ENCODE peak calls at places on chromosomes 12 and 14, in five cellular contexts. D is PC-9, L is cardiac muscle cell, U is progenitor cell of endocrine pancreas, G is stomach. M is an unnamed sample.

GRCh38 chr14:75449703-75450102 is 21.9 kb downstream of the JDP2 start:
- DNase-seq in U (no peak), D (peak; percentile 56), L (no peak), G (no peak), M (no peak)

GRCh38 chr12:101181776-101182175 is 28.3 kb downstream of the SLC5A8 start:
- DNase-seq in U (no peak), D (no peak), L (no peak), G (no peak), M (no peak)

GRCh38 chr14:32343926-32344430 is 14.9 kb downstream of the AKAP6 start:
- DNase-seq in U (no peak), D (no peak), L (no peak), G (no peak), M (no peak)

GRCh38 chr14:65287264-65288131 is 125.0 kb upstream of the FUT8 start:
- DNase-seq in U (no peak), L (no peak), G (no peak), D (no peak), M (no peak)

GRCh38 chr12:101173197-101173749 is 36.8 kb downstream of the SLC5A8 start:
- DNase-seq in U (no peak), D (no peak), G (no peak), L (no peak), M (no peak)

GRCh38 chr12:70609203-70609602 is 28.0 kb downstream of the PTPRB start:
- DNase-seq in U (no peak), G (no peak), D (no peak), L (no peak), M (no peak)

GRCh38 chr12:30643366-30643765 is 52.3 kb downstream of the IPO8 start:
- DNase-seq in D (no peak), G (no peak), L (no peak), U (no peak), M (no peak)

GRCh38 chr12:83468988-83469908 is 782.5 kb downstream of the TMTC2 start:
- DNase-seq in D (no peak), G (no peak), U (no peak), L (no peak), M (no peak)

GRCh38 chr12:92030618-92031017 is 115.0 kb downstream of the BTG1 start:
- DNase-seq in L (peak; percentile 79), G (peak; percentile 53), D (no peak), U (no peak), M (no peak)

GRCh38 chr14:88029500-88029899 is 24.6 kb downstream of the GPR65 start:
- DNase-seq in U (no peak), L (no peak), G (no peak), D (no peak), M (no peak)

GRCh38 chr12:8644345-8645248 is 18.0 kb downstream of the MFAP5 start:
- DNase-seq in U (no peak), L (peak; percentile 6), G (no peak), D (peak; percentile 4), M (no peak)

GRCh38 chr12:67468549-67469245 is 179.8 kb upstream of the DYRK2 start:
- DNase-seq in U (no peak), G (no peak), L (no peak), D (peak; percentile 68), M (no peak)

GRCh38 chr12:130911933-130912332 is 40.1 kb downstream of the RAN start:
- DNase-seq in G (no peak), D (no peak), U (no peak), L (no peak), M (no peak)

GRCh38 chr14:75126121-75126544 is 715 bp downstream of the NEK9 start:
- DNase-seq in L (no peak), G (no peak), D (no peak), U (no peak), M (no peak)

GRCh38 chr14:61948376-61948775 is 186.2 kb downstream of the SNAPC1 start:
- DNase-seq in D (no peak), G (no peak), L (no peak), U (no peak), M (no peak)

GRCh38 chr12:94192506-94192905 is 44.1 kb downstream of the PLXNC1 start:
- DNase-seq in G (no peak), D (no peak), L (no peak), U (no peak), M (no peak)

GRCh38 chr14:106069786-106070185 is 543.4 kb downstream of the TMEM121 start:
- DNase-seq in D (no peak), U (no peak), L (no peak), G (no peak), M (no peak)

GRCh38 chr12:107512391-107512790 is 173.2 kb upstream of the PWP1 start:
- DNase-seq in G (no peak), D (no peak), U (no peak), L (peak; percentile 22), M (no peak)

GRCh38 chr14:73800970-73801515 is 50.6 kb upstream of the PTGR2 start:
- DNase-seq in U (no peak), G (no peak), L (no peak), D (no peak), M (no peak)

GRCh38 chr14:73807439-73807838 is 44.2 kb upstream of the PTGR2 start:
- DNase-seq in L (no peak), D (no peak), G (no peak), U (no peak), M (no peak)

GRCh38 chr14:73804636-73805035 is 47.0 kb upstream of the PTGR2 start:
- DNase-seq in D (no peak), G (no peak), U (no peak), L (no peak), M (no peak)

GRCh38 chr14:73797540-73797925 is 54.1 kb upstream of the PTGR2 start:
- DNase-seq in U (no peak), D (no peak), G (no peak), L (no peak), M (no peak)

DNA sequence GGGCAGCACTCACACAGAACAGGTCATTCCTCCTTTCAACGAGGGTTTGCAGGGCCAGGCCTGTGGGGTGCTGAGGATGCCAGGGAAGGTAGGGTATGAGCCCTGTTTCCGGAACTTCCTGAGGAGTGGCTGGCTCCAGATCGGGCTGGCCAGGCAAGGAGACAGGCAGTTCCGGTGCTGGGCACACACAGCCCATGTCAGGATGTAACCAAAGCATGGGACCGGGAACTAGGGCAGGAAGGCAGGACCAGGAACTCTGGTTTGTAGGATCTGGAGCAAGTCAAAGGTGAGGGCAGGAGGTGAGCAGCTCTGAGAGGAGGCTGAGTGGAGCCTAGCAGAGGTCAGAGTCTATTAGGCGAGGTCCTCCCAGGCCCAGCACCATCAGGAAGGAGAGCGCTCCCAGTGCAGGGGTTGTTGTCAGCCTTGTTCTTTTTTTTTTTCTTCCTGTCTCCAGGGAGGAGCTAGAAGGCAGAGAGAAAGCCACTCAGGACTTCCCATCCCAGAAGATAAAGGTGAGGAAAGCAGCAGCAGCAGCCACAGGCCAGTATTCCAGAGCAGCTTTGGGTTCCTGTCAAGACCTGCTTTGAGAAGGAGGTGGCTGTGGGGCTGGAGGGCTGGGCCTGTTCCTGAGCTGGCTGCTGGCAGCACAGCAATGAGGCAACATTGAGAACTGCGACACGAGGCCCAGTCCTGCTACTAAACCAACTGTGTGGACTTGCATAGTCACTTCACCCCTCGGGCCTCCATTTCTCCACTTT is 49.0 kb upstream of the PTGR2 start:
- DNase-seq in D (no peak), L (peak; percentile 40), G (no peak), U (no peak), M (peak; percentile 27)
- TF ChIP-seq CTCF in D (no peak), L (no peak), G (no peak), U (no peak), M (no peak)

GRCh38 chr12:14937014-14937413 is 1.3 kb downstream of the ERP27 start:
- DNase-seq in L (peak; percentile 42), G (no peak), U (no peak), D (no peak), M (no peak)

GRCh38 chr12:14931791-14932560 is 6.4 kb downstream of the ERP27 start:
- DNase-seq in D (peak; percentile 95), L (no peak), U (no peak), G (no peak), M (no peak)

GRCh38 chr12:14936224-14936861 is 2.0 kb downstream of the ERP27 start:
- DNase-seq in U (no peak), G (no peak), D (no peak), L (no peak), M (peak; percentile 59)

GRCh38 chr12:14935031-14935430 is 3.3 kb downstream of the ERP27 start:
- DNase-seq in L (no peak), D (peak; percentile 62), U (no peak), G (no peak), M (no peak)

GRCh38 chr12:14934511-14934910 is 3.8 kb downstream of the ERP27 start:
- DNase-seq in D (no peak), G (no peak), L (no peak), U (no peak), M (no peak)
- TF ChIP-seq CTCF in D (no peak), G (no peak), L (no peak), U (no peak), M (no peak)

GRCh38 chr14:85414142-85414541 is 115.8 kb upstream of the FLRT2 start:
- DNase-seq in L (peak; percentile 27), U (no peak), G (no peak), D (no peak), M (no peak)

GRCh38 chr14:85417396-85417795 is 112.5 kb upstream of the FLRT2 start:
- DNase-seq in G (no peak), U (no peak), D (no peak), L (no peak), M (no peak)

GRCh38 chr14:85412756-85413155 is 117.2 kb upstream of the FLRT2 start:
- DNase-seq in L (no peak), U (no peak), D (no peak), G (no peak), M (no peak)

GRCh38 chr14:85416771-85417170 is 113.2 kb upstream of the FLRT2 start:
- DNase-seq in D (peak; percentile 47), G (no peak), L (peak; percentile 76), U (no peak), M (no peak)

DNA sequence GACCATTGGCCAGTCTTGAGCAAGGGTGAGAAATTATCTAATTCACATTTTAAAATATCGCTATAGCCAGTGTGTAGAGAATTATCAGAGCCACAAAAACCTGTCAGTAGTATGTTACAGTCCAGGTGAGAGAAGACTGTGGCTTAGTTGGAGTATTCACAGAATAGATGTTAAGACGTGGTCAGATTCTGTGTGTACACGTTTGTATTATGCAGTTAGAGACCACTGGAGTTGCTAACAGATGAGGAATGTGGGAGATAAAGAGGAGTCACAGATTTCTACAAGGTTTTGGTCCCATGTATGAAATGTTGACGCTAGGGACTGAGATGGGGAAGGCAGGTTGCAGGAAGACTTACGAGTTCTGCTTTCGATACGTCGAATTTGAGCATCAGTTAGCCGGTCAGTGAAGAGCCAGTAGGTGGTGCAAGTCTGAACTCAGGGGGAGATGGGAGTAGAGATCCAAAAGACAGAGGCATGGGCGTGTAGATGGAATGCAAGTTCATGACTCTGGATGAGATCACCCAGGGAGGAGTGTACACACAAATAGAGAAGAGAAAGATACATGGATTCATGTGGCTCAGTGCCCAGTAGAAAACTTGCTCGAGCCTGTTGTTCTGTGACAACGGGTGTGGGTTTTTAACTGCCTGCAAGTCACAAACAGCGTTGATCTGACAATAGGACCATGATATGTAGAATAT is 114.8 kb upstream of the FLRT2 start:
- DNase-seq in G (no peak), L (peak; percentile 96), D (no peak), U (no peak), M (peak; percentile 22)
- TF ChIP-seq CTCF in G (no peak), L (peak; percentile 63), D (no peak), U (peak; percentile 26), M (no peak)

DNA sequence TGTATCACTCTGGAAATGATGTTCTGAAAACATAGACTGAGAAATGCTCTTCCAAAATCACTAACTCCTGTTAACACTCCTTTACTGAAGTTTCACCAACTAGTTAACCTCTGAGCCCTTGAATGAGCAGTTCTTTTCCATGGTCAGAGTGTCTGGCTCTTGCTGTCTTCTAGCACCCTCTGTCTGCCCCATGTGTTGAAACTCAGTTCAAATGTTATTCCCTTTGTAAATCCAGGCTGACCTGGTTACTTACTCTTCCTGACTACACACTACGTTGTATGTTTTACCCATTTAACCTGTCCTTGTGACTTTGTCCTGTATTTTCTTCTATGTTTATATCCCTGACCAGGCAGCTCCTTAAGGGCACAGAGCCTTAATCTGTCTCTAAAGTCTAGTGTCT is 388.9 kb upstream of the RPL10L start:
- DNase-seq in L (no peak), U (no peak), D (no peak), G (no peak), M (no peak)
- TF ChIP-seq CTCF in L (no peak), U (peak; percentile 56), D (no peak), G (no peak), M (no peak)

M was measured in WTC11.